ENCODE peak calls at places on chromosomes 16 and 17, in nine cellular contexts. E, A, P, R, B, H, J, U and L are unnamed samples.
A peak's percentile ranks its signal among the peaks of the same experiment; 100 is the strongest.

GRCh38 chr16:85555549-85556455 is 57.3 kb upstream of the GSE1 start:
- DNase-seq in E (no peak), P (peak; percentile 37), U (peak; percentile 66), A (no peak), J (no peak), B (peak; percentile 53), R (peak; percentile 42), H (peak; percentile 13), L (peak; percentile 86)

GRCh38 chr17:72587156-72587555 is 466.3 kb downstream of the SOX9 start:
- DNase-seq in U (no peak), H (no peak), P (no peak), R (no peak), B (no peak), E (no peak), J (no peak), A (no peak), L (no peak)

GRCh38 chr16:75044800-75045361 is 46.1 kb downstream of the ZNRF1 start:
- DNase-seq in U (peak; percentile 48), A (no peak), J (no peak), P (no peak), B (no peak), E (no peak), H (no peak), R (peak; percentile 74), L (no peak)

GRCh38 chr16:30357085-30357714 is 2.1 kb upstream of the CD2BP2 start:
- DNase-seq in R (no peak), J (no peak), H (no peak), A (no peak), E (no peak), P (no peak), U (no peak), B (no peak), L (no peak)

GRCh38 chr17:81481011-81481799 is 31.4 kb downstream of the ACTG1 start:
- DNase-seq in J (peak; percentile 71), A (peak; percentile 49), U (peak; percentile 85), H (peak; percentile 28), R (peak; percentile 65), B (peak; percentile 70), P (peak; percentile 64), E (peak; percentile 87), L (no peak)

GRCh38 chr17:75181608-75182318 is 996 bp downstream of the SUMO2 start:
- DNase-seq in U (no peak), A (peak; percentile 42), R (no peak), H (peak; percentile 35), J (peak; percentile 65), E (no peak), B (no peak), P (peak; percentile 62), L (no peak)

GRCh38 chr16:86618431-86619262 is 40.3 kb downstream of the FOXL1 start:
- DNase-seq in R (peak; percentile 30), A (no peak), P (no peak), E (no peak), H (no peak), B (no peak), J (no peak), U (no peak), L (no peak)

GRCh38 chr16:66872524-66872923 is 7.8 kb upstream of the PDP2 start:
- DNase-seq in J (no peak), E (no peak), U (no peak), B (no peak), R (no peak), H (no peak), A (no peak), P (no peak), L (no peak)

GRCh38 chr16:60741810-60742209 is 1294.4 kb downstream of the CDH8 start:
- DNase-seq in U (no peak), E (no peak), A (no peak), R (no peak), B (no peak), J (no peak), P (no peak), H (no peak), L (no peak)

GRCh38 chr16:14325502-14325901 is 254.4 kb downstream of the MRTFB start:
- DNase-seq in U (no peak), A (no peak), E (no peak), B (no peak), J (no peak), H (no peak), R (no peak), P (no peak), L (no peak)

GRCh38 chr16:14111713-14112538 is 40.8 kb downstream of the MRTFB start:
- DNase-seq in E (peak; percentile 67), U (peak; percentile 70), H (no peak), B (peak; percentile 1), A (no peak), P (no peak), R (peak; percentile 15), J (no peak), L (no peak)

GRCh38 chr17:69428252-69428980 is 13.9 kb downstream of the MAP2K6 start:
- DNase-seq in E (no peak), P (no peak), R (no peak), H (no peak), A (no peak), J (no peak), U (no peak), B (no peak), L (no peak)

GRCh38 chr16:11089504-11090124 is 145.2 kb downstream of the CLEC16A start:
- DNase-seq in P (no peak), R (peak; percentile 45), A (no peak), B (no peak), H (no peak), E (peak; percentile 56), J (no peak), U (no peak), L (no peak)

GRCh38 chr16:56812884-56813283 is 52.1 kb upstream of the SLC12A3 start:
- DNase-seq in E (no peak), R (peak; percentile 9), P (no peak), B (no peak), J (no peak), U (no peak), A (no peak), H (no peak), L (no peak)

GRCh38 chr17:44069974-44070454 is 521 bp upstream of the G6PC3 start:
- DNase-seq in E (no peak), A (no peak), J (no peak), U (no peak), R (no peak), H (no peak), B (no peak), P (peak; percentile 20), L (peak; percentile 77)